ENCODE peak calls at places on chromosome 17, in four cellular contexts. G is activated naive CD8-positive, alpha-beta T cell treated with anti-CD3 and anti-CD28 coated beads, Interleukin-2, amount 50 U/mL, for 24 hours; R is NCI-H345; N is GM12892. I is an unnamed sample.

GRCh38 chr17:81898029-81898866 is 3.8 kb upstream of the NPB start:
- DNase-seq in G (no peak), R (no peak), N (no peak), I (no peak)

GRCh38 chr17:73719588-73720071 is 75.4 kb upstream of the SDK2 start:
- DNase-seq in G (no peak), R (peak), N (no peak), I (no peak)

GRCh38 chr17:17884281-17885028 is 47.7 kb upstream of the SREBF1 start:
- DNase-seq in G (no peak), R (no peak), N (no peak), I (no peak)

GRCh38 chr17:11144358-11145233 is 96.4 kb upstream of the SHISA6 start:
- DNase-seq in G (no peak), R (peak), N (no peak), I (peak)

GRCh38 chr17:81707725-81708646 is 4.1 kb upstream of the SLC25A10 start:
- DNase-seq in G (no peak), R (no peak), N (no peak), I (no peak)

GRCh38 chr17:71334041-71334781 is 786.6 kb upstream of the SOX9 start:
- DNase-seq in G (no peak), R (no peak), N (no peak), I (no peak)

GRCh38 chr17:75031972-75032895 is 14.5 kb downstream of the ATP5PD start:
- DNase-seq in G (peak), R (peak), N (no peak), I (peak)

GRCh38 chr17:59572301-59572924 is 7.0 kb downstream of the DHX40 start:
- DNase-seq in G (peak), R (no peak), N (no peak), I (no peak)

GRCh38 chr17:58040386-58040785 is 33.3 kb upstream of the SRSF1 start:
- DNase-seq in G (no peak), R (no peak), N (no peak), I (no peak)

GRCh38 chr17:43418441-43419374 is 19.9 kb downstream of the ARL4D start:
- DNase-seq in G (no peak), R (peak), N (no peak), I (no peak)

I was measured in activated CD8-positive, alpha-beta T cell treated with anti-CD3 and anti-CD28 coated beads, Interleukin-2, amount 10 ng/mL, durations not matched to agents 7 days and 5 days.